ENCODE peak calls at places on chromosomes 13 and 19, in four cellular contexts. Z is colonic mucosa, E is GM06990, W is foreskin fibroblast. Q is an unnamed sample.
A peak's percentile ranks its signal among the peaks of the same experiment; 100 is the strongest.

GRCh38 chr19:48310227-48310626 is 15.1 kb upstream of the EMP3 start:
- DNase-seq in W (no peak), Z (no peak), E (no peak), Q (no peak)

GRCh38 chr19:43470288-43470687 is 4.9 kb upstream of the LYPD3 start:
- DNase-seq in W (peak; percentile 70), Z (no peak), E (no peak), Q (no peak)

GRCh38 chr19:39046037-39046821 is 13.9 kb upstream of the FBXO27 start:
- DNase-seq in W (peak; percentile 13), Z (no peak), E (no peak), Q (no peak)

GRCh38 chr19:42440357-42441046 is 2.2 kb downstream of the CXCL17 start:
- DNase-seq in Z (peak; percentile 84), W (peak; percentile 86), E (peak; percentile 68), Q (no peak)

GRCh38 chr19:56348289-56348877 is 33.7 kb upstream of the ZSCAN5A start:
- DNase-seq in Z (no peak), E (no peak), W (peak; percentile 16), Q (no peak)

GRCh38 chr13:98769736-98770135 is 17.3 kb upstream of the SLC15A1 start:
- DNase-seq in E (no peak), W (no peak), Z (no peak), Q (no peak)

GRCh38 chr19:10655457-10656312 is 1.5 kb downstream of the ILF3 start:
- DNase-seq in Z (peak; percentile 42), E (no peak), W (peak; percentile 54), Q (no peak)

GRCh38 chr19:3573162-3573857 is 566 bp downstream of the HMG20B start:
- DNase-seq in W (peak; percentile 37), E (no peak), Z (peak; percentile 41), Q (no peak)

GRCh38 chr13:99690426-99691189 is 189.3 kb downstream of the TM9SF2 start:
- DNase-seq in Z (no peak), E (no peak), W (no peak), Q (no peak)

GRCh38 chr13:32881792-32882175 is 134.4 kb upstream of the KL start:
- DNase-seq in Z (no peak), W (no peak), E (no peak), Q (no peak)

GRCh38 chr13:48281556-48281955 is 22.0 kb upstream of the RB1 start:
- DNase-seq in E (no peak), W (peak; percentile 17), Z (no peak), Q (no peak)

GRCh38 chr19:29098863-29099481 is 114.0 kb downstream of the UQCRFS1 start:
- DNase-seq in W (peak; percentile 92), E (no peak), Z (peak; percentile 38), Q (peak; percentile 92)

GRCh38 chr13:109381546-109382180 is 404.7 kb downstream of the IRS2 start:
- DNase-seq in W (peak; percentile 90), Z (no peak), E (no peak), Q (peak; percentile 67)

GRCh38 chr19:40365613-40366401 is 17.3 kb downstream of the PLD3 start:
- DNase-seq in Z (peak; percentile 47), W (peak; percentile 80), E (peak; percentile 88), Q (no peak)

GRCh38 chr13:90564096-90564495 is 783.4 kb upstream of the MIR17HG start:
- DNase-seq in Z (no peak), E (no peak), W (no peak), Q (no peak)

GRCh38 chr19:1503089-1503924 is 9.5 kb downstream of the ADAMTSL5 start:
- DNase-seq in W (peak; percentile 79), E (peak; percentile 68), Z (peak; percentile 62), Q (no peak)

GRCh38 chr19:46753420-46754155 is 7.3 kb upstream of the STRN4 start:
- DNase-seq in W (peak; percentile 49), Z (peak; percentile 76), E (peak; percentile 38), Q (no peak)

GRCh38 chr13:95870421-95870820 is 182.8 kb downstream of the UGGT2 start:
- DNase-seq in Z (no peak), E (no peak), W (no peak), Q (no peak)

GRCh38 chr13:77827350-77827749 is 91.3 kb downstream of the EDNRB start:
- DNase-seq in W (no peak), E (no peak), Z (no peak), Q (no peak)

GRCh38 chr13:46296920-46297319 is 85.2 kb downstream of the LRRC63 start:
- DNase-seq in Z (no peak), W (peak; percentile 95), E (no peak), Q (peak; percentile 87)

GRCh38 chr13:37615271-37615670 is 16.7 kb upstream of the POSTN start:
- DNase-seq in E (no peak), W (peak; percentile 48), Z (no peak), Q (no peak)

GRCh38 chr13:80924596-80924995 is 583.7 kb upstream of the SPRY2 start:
- DNase-seq in E (no peak), Z (no peak), W (peak; percentile 85), Q (no peak)

GRCh38 chr19:1874554-1875185 is 10.6 kb downstream of the ABHD17A start:
- DNase-seq in W (no peak), Z (no peak), E (no peak), Q (no peak)

GRCh38 chr19:1922803-1923202 is 17.6 kb downstream of the ADAT3 start:
- DNase-seq in W (no peak), E (no peak), Z (no peak), Q (no peak)

GRCh38 chr19:16118489-16119033 is 6.9 kb downstream of the RAB8A start:
- DNase-seq in Z (no peak), E (peak; percentile 89), W (no peak), Q (no peak)

GRCh38 chr19:51469162-51469561 is 9.2 kb upstream of the CEACAM18 start:
- DNase-seq in Z (no peak), E (no peak), W (no peak), Q (no peak)

GRCh38 chr13:32150239-32150638 is 118.7 kb downstream of the FRY start:
- DNase-seq in E (no peak), Z (no peak), W (peak; percentile 47), Q (no peak)

GRCh38 chr13:93466502-93467036 is 240.0 kb downstream of the GPC6 start:
- DNase-seq in E (no peak), W (no peak), Z (no peak), Q (peak; percentile 3)

GRCh38 chr13:86862137-86862536 is 809.0 kb upstream of the SLITRK5 start:
- DNase-seq in E (no peak), Z (no peak), W (no peak), Q (no peak)

GRCh38 chr19:38669532-38669931 is 22.1 kb downstream of the ACTN4 start:
- DNase-seq in E (no peak), W (no peak), Z (no peak), Q (no peak)

DNA sequence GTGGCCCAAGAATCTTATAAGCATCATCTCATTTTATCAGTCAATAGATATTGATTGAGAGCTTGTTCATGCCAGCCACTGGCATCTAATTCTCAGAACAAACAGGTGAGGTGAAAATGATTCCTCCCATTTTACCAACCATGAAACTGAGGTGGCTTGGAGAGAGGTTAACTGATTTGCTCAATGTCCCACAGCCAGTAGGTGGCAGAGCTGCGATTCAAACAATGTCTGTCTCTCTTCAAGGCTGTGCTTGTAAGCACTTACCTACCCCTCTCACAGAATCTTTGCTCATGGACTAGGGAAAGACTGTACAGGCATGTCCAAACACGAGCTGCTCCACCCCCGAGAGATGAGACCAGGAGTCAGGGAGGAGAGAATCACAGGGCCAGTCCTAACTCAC is 21.5 kb upstream of the GSX1 start:
- DNase-seq in E (no peak), Z (peak; percentile 36), W (peak; percentile 26), Q (no peak)
- TF ChIP-seq CTCF in E (peak; percentile 77), Z (peak; percentile 41), W (peak; percentile 32), Q (peak; percentile 51)

GRCh38 chr13:60352644-60353043 is 44.4 kb upstream of the TDRD3 start:
- DNase-seq in Z (no peak), W (no peak), E (no peak), Q (no peak)
- TF ChIP-seq CTCF in Z (no peak), W (no peak), E (no peak), Q (no peak)

GRCh38 chr13:97018029-97018819 is 23.9 kb upstream of the OXGR1 start:
- DNase-seq in Z (peak; percentile 35), E (no peak), W (peak; percentile 83), Q (peak; percentile 25)
- TF ChIP-seq CTCF in Z (peak; percentile 85), E (peak; percentile 87), W (peak; percentile 90), Q (peak; percentile 84)

GRCh38 chr19:31591258-31591657 is 242.0 kb upstream of the TSHZ3 start:
- DNase-seq in Z (no peak), E (no peak), W (no peak), Q (no peak)
- TF ChIP-seq CTCF in Z (no peak), E (no peak), W (no peak), Q (no peak)

GRCh38 chr19:35497406-35497805 is 7.1 kb upstream of the KRTDAP start:
- DNase-seq in W (no peak), Z (no peak), E (no peak), Q (no peak)
- TF ChIP-seq CTCF in W (no peak), Z (no peak), E (no peak), Q (no peak)

DNA sequence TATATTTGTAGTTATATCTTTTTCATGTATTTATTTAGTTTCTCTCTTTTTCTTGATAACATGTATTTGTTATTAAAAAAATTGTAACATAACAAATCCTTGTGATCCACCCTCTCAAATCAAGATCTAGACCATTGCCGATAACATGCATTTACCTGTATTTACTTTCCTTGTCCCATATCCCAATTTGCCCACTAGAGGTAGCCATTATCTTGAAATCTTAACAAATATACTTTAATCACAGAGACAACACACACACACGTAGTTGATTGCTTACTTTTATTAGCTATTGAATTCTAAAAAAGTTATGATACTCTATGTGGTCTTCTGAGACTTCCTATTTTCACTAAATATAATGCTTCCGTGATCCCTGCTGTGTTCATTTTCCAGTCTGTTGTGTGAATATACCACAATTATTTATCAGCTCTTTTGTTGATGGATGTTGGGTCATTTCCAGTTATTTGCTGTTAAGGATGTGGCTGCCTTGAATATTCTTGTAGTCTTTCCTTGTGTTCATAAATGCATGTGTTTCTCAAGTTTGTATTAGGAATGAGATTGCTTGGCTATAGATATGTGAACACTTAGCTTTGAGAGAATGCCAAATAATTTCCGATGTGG is 31.3 kb upstream of the ZMYM2 start:
- DNase-seq in Z (no peak), W (peak; percentile 47), E (no peak), Q (peak; percentile 1)
- TF ChIP-seq CTCF in Z (peak; percentile 43), W (peak; percentile 32), E (peak; percentile 40), Q (peak; percentile 46)

DNA sequence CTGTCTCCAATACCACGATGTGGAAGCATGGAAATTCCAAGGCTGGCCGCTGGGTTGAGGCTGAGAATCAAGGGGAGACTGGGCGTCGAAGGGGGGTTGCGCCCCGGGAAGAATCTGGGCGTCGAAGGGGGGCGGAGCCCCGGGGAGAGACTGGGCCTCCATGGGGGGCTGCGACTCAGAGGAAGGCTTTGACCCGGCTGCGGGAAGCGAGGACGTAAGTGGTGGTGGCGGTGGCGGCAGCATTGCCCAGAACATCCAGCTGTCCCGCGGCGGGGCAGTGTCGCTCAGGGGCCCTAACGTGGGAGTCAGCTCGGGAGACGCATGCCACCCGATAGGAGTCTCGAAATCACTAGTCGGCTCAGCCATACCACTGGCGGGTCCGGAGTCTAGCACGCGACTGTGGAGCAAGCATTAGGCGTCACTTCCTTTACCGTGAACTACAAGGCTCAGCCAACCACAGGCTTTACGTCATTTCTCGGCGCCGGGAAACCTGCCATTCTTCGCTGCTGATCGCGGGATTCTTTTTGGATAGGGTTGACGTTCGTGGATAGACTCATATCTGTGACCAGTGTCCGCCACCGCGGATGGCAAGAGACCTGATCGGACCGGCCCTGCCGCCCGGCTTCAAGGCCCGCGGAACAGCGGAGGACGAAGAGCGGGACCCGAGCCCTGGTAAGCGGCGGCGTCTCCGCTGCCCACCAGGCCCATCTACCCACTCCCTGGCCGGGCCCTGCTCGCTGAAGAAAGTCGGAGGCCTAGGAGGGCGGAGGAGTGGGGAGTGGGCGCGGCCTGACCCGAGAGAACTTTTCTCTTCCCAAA is at the start of the genes GPALPP1 and NUFIP1:
- DNase-seq in E (peak; percentile 82), W (peak; percentile 97), Z (peak; percentile 96), Q (peak; percentile 67)
- TF ChIP-seq CTCF in E (no peak), W (peak; percentile 2), Z (no peak), Q (peak; percentile 4)

GRCh38 chr13:69935043-69935442 is 172.6 kb upstream of the ATXN8OS start:
- DNase-seq in Z (no peak), W (no peak), E (no peak), Q (no peak)
- TF ChIP-seq CTCF in Z (no peak), W (no peak), E (peak; percentile 34), Q (peak; percentile 8)

Q was measured in AG09309.